ENCODE peak calls at places on chromosome 11, in four cellular contexts. One of them, this sample, is unnamed. For H3K9me3, the result is how much of the 10 kb centered on the place peaks cover.

GRCh38 chr11:77473001-77473800 is 693 bp downstream of the PAK1 start:
- DNase-seq in heart left ventricle: peak
- DNase-seq in CD4-positive, alpha-beta T cell: peak
- DNase-seq in neuronal stem cell: peak
- DNase-seq in this sample: peak

GRCh38 chr11:131498631-131499053 is 128.2 kb downstream of the NTM start:
- DNase-seq in heart left ventricle: no peak
- DNase-seq in CD4-positive, alpha-beta T cell: no peak
- DNase-seq in neuronal stem cell: no peak
- DNase-seq in this sample: no peak

GRCh38 chr11:127044535-127044934 is 44.0 kb upstream of the KIRREL3 start:
- DNase-seq in heart left ventricle: no peak
- DNase-seq in CD4-positive, alpha-beta T cell: no peak
- DNase-seq in neuronal stem cell: no peak
- DNase-seq in this sample: no peak

GRCh38 chr11:2553886-2554285 is 109.1 kb downstream of the KCNQ1 start:
- DNase-seq in heart left ventricle: no peak
- DNase-seq in CD4-positive, alpha-beta T cell: no peak
- DNase-seq in neuronal stem cell: no peak
- DNase-seq in this sample: no peak

GRCh38 chr11:131409307-131409706 is 38.9 kb downstream of the NTM start:
- DNase-seq in heart left ventricle: no peak
- DNase-seq in CD4-positive, alpha-beta T cell: no peak
- DNase-seq in neuronal stem cell: no peak
- DNase-seq in this sample: no peak

GRCh38 chr11:43789700-43790443 is 90.8 kb upstream of the ALKBH3 start:
- DNase-seq in heart left ventricle: no peak
- DNase-seq in CD4-positive, alpha-beta T cell: no peak
- DNase-seq in neuronal stem cell: no peak
- DNase-seq in this sample: no peak

GRCh38 chr11:1871531-1871930 is 18.6 kb downstream of the LSP1 start:
- DNase-seq in heart left ventricle: no peak
- DNase-seq in CD4-positive, alpha-beta T cell: no peak
- DNase-seq in neuronal stem cell: no peak
- DNase-seq in this sample: no peak

GRCh38 chr11:123546515-123546914 is 107.9 kb downstream of the SCN3B start:
- DNase-seq in heart left ventricle: no peak
- DNase-seq in CD4-positive, alpha-beta T cell: no peak
- DNase-seq in neuronal stem cell: no peak
- DNase-seq in this sample: no peak

GRCh38 chr11:110295487-110296225 is 758 bp downstream of the RDX start:
- DNase-seq in heart left ventricle: peak
- DNase-seq in CD4-positive, alpha-beta T cell: peak
- DNase-seq in neuronal stem cell: peak
- DNase-seq in this sample: peak

GRCh38 chr11:47004595-47005033 is 68.1 kb downstream of the CSTPP1 start:
- DNase-seq in heart left ventricle: peak
- DNase-seq in CD4-positive, alpha-beta T cell: no peak
- DNase-seq in neuronal stem cell: no peak
- DNase-seq in this sample: no peak

GRCh38 chr11:16410479-16410878 is 54.1 kb upstream of the SOX6 start:
- DNase-seq in heart left ventricle: no peak
- DNase-seq in CD4-positive, alpha-beta T cell: no peak
- DNase-seq in neuronal stem cell: no peak
- DNase-seq in this sample: no peak

GRCh38 chr11:102485095-102485722 is 32.6 kb upstream of the TMEM123 start:
- DNase-seq in heart left ventricle: no peak
- DNase-seq in CD4-positive, alpha-beta T cell: no peak
- DNase-seq in neuronal stem cell: no peak
- DNase-seq in this sample: no peak

GRCh38 chr11:37571248-37571647 is 973.2 kb upstream of the RAG2 start:
- DNase-seq in heart left ventricle: no peak
- DNase-seq in CD4-positive, alpha-beta T cell: no peak
- DNase-seq in neuronal stem cell: no peak
- DNase-seq in this sample: no peak
- H3K9me3 ChIP-seq in heart left ventricle: under half
- H3K9me3 ChIP-seq in CD4-positive, alpha-beta T cell: under half
- H3K9me3 ChIP-seq in neuronal stem cell: under half
- H3K9me3 ChIP-seq in this sample: under half

DNA sequence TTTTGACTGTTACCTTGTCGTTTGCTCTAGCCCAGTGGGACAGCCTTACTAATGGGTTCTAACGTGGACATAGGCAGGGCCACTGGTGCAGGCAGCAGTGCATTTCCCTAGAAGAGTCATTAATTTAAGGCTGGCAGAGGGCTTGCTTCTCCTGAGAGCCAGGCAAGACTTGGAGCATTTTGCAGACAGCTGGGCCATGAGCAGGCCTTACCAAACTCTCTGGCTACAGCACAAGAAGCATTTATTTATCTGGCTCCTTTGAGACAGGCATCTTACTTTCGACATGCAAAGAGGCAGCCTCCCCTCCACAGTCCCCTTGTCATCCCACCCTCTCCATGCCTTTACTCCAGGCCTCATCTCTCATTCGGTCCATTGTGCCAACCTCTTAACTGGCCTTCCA is 139.9 kb downstream of the CSNK2A3 start:
- DNase-seq in heart left ventricle: no peak
- DNase-seq in CD4-positive, alpha-beta T cell: no peak
- DNase-seq in neuronal stem cell: no peak
- DNase-seq in this sample: no peak
- H3K9me3 ChIP-seq in heart left ventricle: under half
- H3K9me3 ChIP-seq in CD4-positive, alpha-beta T cell: under half
- H3K9me3 ChIP-seq in neuronal stem cell: under half
- H3K9me3 ChIP-seq in this sample: under half

DNA sequence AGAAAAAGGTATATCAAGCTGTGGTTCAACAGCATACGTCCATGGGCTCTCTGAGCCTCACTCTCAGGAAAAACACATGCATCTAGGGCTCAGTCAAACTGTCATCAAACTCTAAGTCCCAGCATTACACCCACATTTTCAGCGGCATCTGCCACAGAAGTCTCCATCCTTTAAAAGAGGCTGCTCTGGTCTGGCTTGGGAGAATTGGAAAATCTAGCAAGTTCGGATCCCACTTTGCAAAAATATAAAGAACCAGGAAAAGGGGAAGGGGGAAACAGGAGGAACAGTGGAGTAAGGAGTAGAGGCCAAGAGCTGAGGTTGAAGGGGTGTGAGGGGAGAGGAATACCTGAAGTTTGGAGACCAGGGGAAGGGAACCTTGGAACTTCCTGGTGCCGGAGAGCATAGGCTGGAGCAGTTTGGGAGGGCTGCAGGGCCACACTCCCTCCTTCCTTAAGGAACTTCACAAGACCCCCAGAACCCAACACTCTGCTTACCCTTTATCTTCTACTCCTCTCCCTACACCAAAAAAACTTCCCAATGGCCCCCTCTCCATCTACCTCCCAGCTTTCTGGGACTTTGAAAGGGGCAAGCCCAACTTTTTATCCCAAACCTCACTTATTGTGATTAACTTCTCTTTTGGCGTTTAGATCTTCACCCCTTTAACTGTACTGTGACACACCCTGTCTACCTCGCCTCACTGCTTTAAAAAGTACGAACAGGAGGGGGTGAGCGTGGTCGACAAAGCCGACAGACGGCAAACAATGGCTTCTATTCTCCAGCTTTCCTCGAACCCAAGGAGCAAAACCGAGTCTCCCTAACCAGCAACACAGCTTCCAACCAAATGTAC is 4.0 kb downstream of the PAX6 start:
- DNase-seq in heart left ventricle: no peak
- DNase-seq in CD4-positive, alpha-beta T cell: no peak
- DNase-seq in neuronal stem cell: no peak
- DNase-seq in this sample: no peak
- H3K9me3 ChIP-seq in heart left ventricle: under half
- H3K9me3 ChIP-seq in CD4-positive, alpha-beta T cell: under half
- H3K9me3 ChIP-seq in neuronal stem cell: under half
- H3K9me3 ChIP-seq in this sample: under half

GRCh38 chr11:63472372-63472771 is 18.6 kb downstream of the PLAAT5 start:
- DNase-seq in heart left ventricle: no peak
- DNase-seq in CD4-positive, alpha-beta T cell: no peak
- DNase-seq in neuronal stem cell: no peak
- DNase-seq in this sample: no peak
- H3K9me3 ChIP-seq in heart left ventricle: under half
- H3K9me3 ChIP-seq in CD4-positive, alpha-beta T cell: under half
- H3K9me3 ChIP-seq in neuronal stem cell: under half
- H3K9me3 ChIP-seq in this sample: under half

GRCh38 chr11:98616256-98616655 is 404.5 kb upstream of the CNTN5 start:
- DNase-seq in heart left ventricle: no peak
- DNase-seq in CD4-positive, alpha-beta T cell: no peak
- DNase-seq in neuronal stem cell: no peak
- DNase-seq in this sample: no peak
- H3K9me3 ChIP-seq in heart left ventricle: under half
- H3K9me3 ChIP-seq in CD4-positive, alpha-beta T cell: under half
- H3K9me3 ChIP-seq in neuronal stem cell: under half
- H3K9me3 ChIP-seq in this sample: under half

GRCh38 chr11:63504054-63504453 is 1.8 kb upstream of the LGALS12 start:
- DNase-seq in heart left ventricle: no peak
- DNase-seq in CD4-positive, alpha-beta T cell: no peak
- DNase-seq in neuronal stem cell: no peak
- DNase-seq in this sample: no peak

GRCh38 chr11:63502252-63502820 is 3.5 kb upstream of the LGALS12 start:
- DNase-seq in heart left ventricle: no peak
- DNase-seq in CD4-positive, alpha-beta T cell: no peak
- DNase-seq in neuronal stem cell: no peak
- DNase-seq in this sample: no peak

GRCh38 chr11:63503492-63503891 is 2.4 kb upstream of the LGALS12 start:
- DNase-seq in heart left ventricle: peak
- DNase-seq in CD4-positive, alpha-beta T cell: no peak
- DNase-seq in neuronal stem cell: no peak
- DNase-seq in this sample: no peak

GRCh38 chr11:63499874-63500273 is 6.0 kb upstream of the LGALS12 start:
- DNase-seq in heart left ventricle: no peak
- DNase-seq in CD4-positive, alpha-beta T cell: no peak
- DNase-seq in neuronal stem cell: no peak
- DNase-seq in this sample: no peak

GRCh38 chr11:63501236-63501635 is 4.6 kb upstream of the LGALS12 start:
- DNase-seq in heart left ventricle: no peak
- DNase-seq in CD4-positive, alpha-beta T cell: no peak
- DNase-seq in neuronal stem cell: no peak
- DNase-seq in this sample: no peak
- H3K9me3 ChIP-seq in heart left ventricle: under half
- H3K9me3 ChIP-seq in CD4-positive, alpha-beta T cell: under half
- H3K9me3 ChIP-seq in neuronal stem cell: under half
- H3K9me3 ChIP-seq in this sample: under half